ENCODE peak calls at places on chromosome 14, in ten cellular contexts. One of them, this sample, is unnamed.

GRCh38 chr14:23056956-23057756 is at the start of gene CDH24:
- DNase-seq in stimulated activated naive CD8-positive, alpha-beta T cell treated with anti-CD3 and anti-CD28 coated beads, Interleukin-15, amount 100 ng/mL, for 72 hours: peak; percentile 80
- DNase-seq in neural progenitor cell: peak; percentile 94
- DNase-seq in activated CD8-positive, alpha-beta memory T cell treated with anti-CD3 and anti-CD28 coated beads for 1 hour: peak; percentile 54
- DNase-seq in stimulated activated CD4-positive, alpha-beta T cell treated with anti-CD3 and anti-CD28 coated beads, Interleukin-12 subunit alpha, Interleukin-12 subunit beta, amount 100 ng/mL, for 4 hours: peak; percentile 64
- DNase-seq in lung: peak; percentile 63
- DNase-seq in NCI-H510A treated with DMSO at 0.1 percent for 48 hours: no peak
- DNase-seq in HFFc6: peak; percentile 26
- DNase-seq in keratinocyte: no peak
- DNase-seq in T follicular helper cell: peak; percentile 59
- DNase-seq in this sample: no peak

GRCh38 chr14:105891631-105892452 is 365.5 kb downstream of the TMEM121 start:
- DNase-seq in keratinocyte: no peak
- DNase-seq in activated CD8-positive, alpha-beta memory T cell treated with anti-CD3 and anti-CD28 coated beads for 1 hour: no peak
- DNase-seq in T follicular helper cell: no peak
- DNase-seq in stimulated activated naive CD8-positive, alpha-beta T cell treated with anti-CD3 and anti-CD28 coated beads, Interleukin-15, amount 100 ng/mL, for 72 hours: no peak
- DNase-seq in neural progenitor cell: no peak
- DNase-seq in stimulated activated CD4-positive, alpha-beta T cell treated with anti-CD3 and anti-CD28 coated beads, Interleukin-12 subunit alpha, Interleukin-12 subunit beta, amount 100 ng/mL, for 4 hours: no peak
- DNase-seq in lung: no peak
- DNase-seq in NCI-H510A treated with DMSO at 0.1 percent for 48 hours: no peak
- DNase-seq in HFFc6: no peak
- DNase-seq in this sample: no peak

GRCh38 chr14:105665247-105665950 is 139.0 kb downstream of the TMEM121 start:
- DNase-seq in stimulated activated CD4-positive, alpha-beta T cell treated with anti-CD3 and anti-CD28 coated beads, Interleukin-12 subunit alpha, Interleukin-12 subunit beta, amount 100 ng/mL, for 4 hours: no peak
- DNase-seq in neural progenitor cell: no peak
- DNase-seq in HFFc6: no peak
- DNase-seq in NCI-H510A treated with DMSO at 0.1 percent for 48 hours: no peak
- DNase-seq in activated CD8-positive, alpha-beta memory T cell treated with anti-CD3 and anti-CD28 coated beads for 1 hour: no peak
- DNase-seq in stimulated activated naive CD8-positive, alpha-beta T cell treated with anti-CD3 and anti-CD28 coated beads, Interleukin-15, amount 100 ng/mL, for 72 hours: no peak
- DNase-seq in lung: no peak
- DNase-seq in keratinocyte: no peak
- DNase-seq in T follicular helper cell: no peak
- DNase-seq in this sample: no peak

GRCh38 chr14:55614304-55614703 is 34.3 kb downstream of the KTN1 start:
- DNase-seq in keratinocyte: no peak
- DNase-seq in NCI-H510A treated with DMSO at 0.1 percent for 48 hours: no peak
- DNase-seq in activated CD8-positive, alpha-beta memory T cell treated with anti-CD3 and anti-CD28 coated beads for 1 hour: no peak
- DNase-seq in neural progenitor cell: no peak
- DNase-seq in stimulated activated naive CD8-positive, alpha-beta T cell treated with anti-CD3 and anti-CD28 coated beads, Interleukin-15, amount 100 ng/mL, for 72 hours: no peak
- DNase-seq in lung: no peak
- DNase-seq in HFFc6: no peak
- DNase-seq in stimulated activated CD4-positive, alpha-beta T cell treated with anti-CD3 and anti-CD28 coated beads, Interleukin-12 subunit alpha, Interleukin-12 subunit beta, amount 100 ng/mL, for 4 hours: no peak
- DNase-seq in T follicular helper cell: no peak
- DNase-seq in this sample: no peak

GRCh38 chr14:54475911-54476310 is 12.9 kb downstream of the GMFB start:
- DNase-seq in stimulated activated CD4-positive, alpha-beta T cell treated with anti-CD3 and anti-CD28 coated beads, Interleukin-12 subunit alpha, Interleukin-12 subunit beta, amount 100 ng/mL, for 4 hours: no peak
- DNase-seq in keratinocyte: no peak
- DNase-seq in T follicular helper cell: no peak
- DNase-seq in activated CD8-positive, alpha-beta memory T cell treated with anti-CD3 and anti-CD28 coated beads for 1 hour: no peak
- DNase-seq in stimulated activated naive CD8-positive, alpha-beta T cell treated with anti-CD3 and anti-CD28 coated beads, Interleukin-15, amount 100 ng/mL, for 72 hours: no peak
- DNase-seq in lung: no peak
- DNase-seq in NCI-H510A treated with DMSO at 0.1 percent for 48 hours: no peak
- DNase-seq in HFFc6: no peak
- DNase-seq in neural progenitor cell: no peak
- DNase-seq in this sample: no peak

GRCh38 chr14:68365228-68365627 is 427.6 kb downstream of the ZFP36L1 start:
- DNase-seq in activated CD8-positive, alpha-beta memory T cell treated with anti-CD3 and anti-CD28 coated beads for 1 hour: no peak
- DNase-seq in neural progenitor cell: no peak
- DNase-seq in stimulated activated naive CD8-positive, alpha-beta T cell treated with anti-CD3 and anti-CD28 coated beads, Interleukin-15, amount 100 ng/mL, for 72 hours: no peak
- DNase-seq in lung: no peak
- DNase-seq in keratinocyte: peak; percentile 7
- DNase-seq in HFFc6: peak; percentile 42
- DNase-seq in T follicular helper cell: no peak
- DNase-seq in stimulated activated CD4-positive, alpha-beta T cell treated with anti-CD3 and anti-CD28 coated beads, Interleukin-12 subunit alpha, Interleukin-12 subunit beta, amount 100 ng/mL, for 4 hours: no peak
- DNase-seq in NCI-H510A treated with DMSO at 0.1 percent for 48 hours: no peak
- DNase-seq in this sample: no peak

GRCh38 chr14:79924583-79924982 is 286.7 kb downstream of the DIO2 start:
- DNase-seq in lung: no peak
- DNase-seq in activated CD8-positive, alpha-beta memory T cell treated with anti-CD3 and anti-CD28 coated beads for 1 hour: no peak
- DNase-seq in neural progenitor cell: no peak
- DNase-seq in keratinocyte: no peak
- DNase-seq in stimulated activated CD4-positive, alpha-beta T cell treated with anti-CD3 and anti-CD28 coated beads, Interleukin-12 subunit alpha, Interleukin-12 subunit beta, amount 100 ng/mL, for 4 hours: no peak
- DNase-seq in NCI-H510A treated with DMSO at 0.1 percent for 48 hours: no peak
- DNase-seq in HFFc6: no peak
- DNase-seq in stimulated activated naive CD8-positive, alpha-beta T cell treated with anti-CD3 and anti-CD28 coated beads, Interleukin-15, amount 100 ng/mL, for 72 hours: no peak
- DNase-seq in T follicular helper cell: no peak
- DNase-seq in this sample: no peak

GRCh38 chr14:51780006-51780692 is 80.3 kb upstream of the GNG2 start:
- DNase-seq in keratinocyte: no peak
- DNase-seq in T follicular helper cell: peak; percentile 60
- DNase-seq in NCI-H510A treated with DMSO at 0.1 percent for 48 hours: peak; percentile 67
- DNase-seq in neural progenitor cell: peak; percentile 81
- DNase-seq in stimulated activated naive CD8-positive, alpha-beta T cell treated with anti-CD3 and anti-CD28 coated beads, Interleukin-15, amount 100 ng/mL, for 72 hours: peak; percentile 69
- DNase-seq in activated CD8-positive, alpha-beta memory T cell treated with anti-CD3 and anti-CD28 coated beads for 1 hour: peak; percentile 54
- DNase-seq in lung: peak; percentile 67
- DNase-seq in stimulated activated CD4-positive, alpha-beta T cell treated with anti-CD3 and anti-CD28 coated beads, Interleukin-12 subunit alpha, Interleukin-12 subunit beta, amount 100 ng/mL, for 4 hours: peak; percentile 67
- DNase-seq in HFFc6: peak; percentile 51
- DNase-seq in this sample: no peak

GRCh38 chr14:34660796-34661195 is 30.8 kb upstream of the SNX6 start:
- DNase-seq in activated CD8-positive, alpha-beta memory T cell treated with anti-CD3 and anti-CD28 coated beads for 1 hour: no peak
- DNase-seq in NCI-H510A treated with DMSO at 0.1 percent for 48 hours: no peak
- DNase-seq in lung: no peak
- DNase-seq in stimulated activated CD4-positive, alpha-beta T cell treated with anti-CD3 and anti-CD28 coated beads, Interleukin-12 subunit alpha, Interleukin-12 subunit beta, amount 100 ng/mL, for 4 hours: no peak
- DNase-seq in keratinocyte: no peak
- DNase-seq in neural progenitor cell: no peak
- DNase-seq in stimulated activated naive CD8-positive, alpha-beta T cell treated with anti-CD3 and anti-CD28 coated beads, Interleukin-15, amount 100 ng/mL, for 72 hours: no peak
- DNase-seq in T follicular helper cell: no peak
- DNase-seq in HFFc6: no peak
- DNase-seq in this sample: no peak

GRCh38 chr14:76844223-76844622 is 18.0 kb downstream of the LRRC74A start:
- DNase-seq in NCI-H510A treated with DMSO at 0.1 percent for 48 hours: no peak
- DNase-seq in HFFc6: no peak
- DNase-seq in keratinocyte: no peak
- DNase-seq in stimulated activated CD4-positive, alpha-beta T cell treated with anti-CD3 and anti-CD28 coated beads, Interleukin-12 subunit alpha, Interleukin-12 subunit beta, amount 100 ng/mL, for 4 hours: peak; percentile 50
- DNase-seq in stimulated activated naive CD8-positive, alpha-beta T cell treated with anti-CD3 and anti-CD28 coated beads, Interleukin-15, amount 100 ng/mL, for 72 hours: peak; percentile 45
- DNase-seq in activated CD8-positive, alpha-beta memory T cell treated with anti-CD3 and anti-CD28 coated beads for 1 hour: peak; percentile 14
- DNase-seq in neural progenitor cell: peak; percentile 18
- DNase-seq in lung: peak; percentile 44
- DNase-seq in T follicular helper cell: peak; percentile 36
- DNase-seq in this sample: no peak

GRCh38 chr14:23521785-23522640 is 29.6 kb downstream of the ZFHX2 start:
- DNase-seq in T follicular helper cell: no peak
- DNase-seq in stimulated activated CD4-positive, alpha-beta T cell treated with anti-CD3 and anti-CD28 coated beads, Interleukin-12 subunit alpha, Interleukin-12 subunit beta, amount 100 ng/mL, for 4 hours: no peak
- DNase-seq in HFFc6: no peak
- DNase-seq in neural progenitor cell: no peak
- DNase-seq in keratinocyte: no peak
- DNase-seq in activated CD8-positive, alpha-beta memory T cell treated with anti-CD3 and anti-CD28 coated beads for 1 hour: no peak
- DNase-seq in lung: no peak
- DNase-seq in stimulated activated naive CD8-positive, alpha-beta T cell treated with anti-CD3 and anti-CD28 coated beads, Interleukin-15, amount 100 ng/mL, for 72 hours: no peak
- DNase-seq in NCI-H510A treated with DMSO at 0.1 percent for 48 hours: no peak
- DNase-seq in this sample: no peak

GRCh38 chr14:32166029-32166428 is 35.8 kb upstream of the RNU6-7 start:
- DNase-seq in HFFc6: no peak
- DNase-seq in NCI-H510A treated with DMSO at 0.1 percent for 48 hours: no peak
- DNase-seq in activated CD8-positive, alpha-beta memory T cell treated with anti-CD3 and anti-CD28 coated beads for 1 hour: no peak
- DNase-seq in lung: no peak
- DNase-seq in keratinocyte: no peak
- DNase-seq in neural progenitor cell: no peak
- DNase-seq in stimulated activated CD4-positive, alpha-beta T cell treated with anti-CD3 and anti-CD28 coated beads, Interleukin-12 subunit alpha, Interleukin-12 subunit beta, amount 100 ng/mL, for 4 hours: no peak
- DNase-seq in stimulated activated naive CD8-positive, alpha-beta T cell treated with anti-CD3 and anti-CD28 coated beads, Interleukin-15, amount 100 ng/mL, for 72 hours: no peak
- DNase-seq in T follicular helper cell: no peak
- DNase-seq in this sample: no peak

GRCh38 chr14:94213021-94213420 is 38.9 kb downstream of the PPP4R4 start:
- DNase-seq in keratinocyte: peak; percentile 69
- DNase-seq in neural progenitor cell: no peak
- DNase-seq in lung: no peak
- DNase-seq in activated CD8-positive, alpha-beta memory T cell treated with anti-CD3 and anti-CD28 coated beads for 1 hour: no peak
- DNase-seq in stimulated activated CD4-positive, alpha-beta T cell treated with anti-CD3 and anti-CD28 coated beads, Interleukin-12 subunit alpha, Interleukin-12 subunit beta, amount 100 ng/mL, for 4 hours: no peak
- DNase-seq in NCI-H510A treated with DMSO at 0.1 percent for 48 hours: no peak
- DNase-seq in T follicular helper cell: no peak
- DNase-seq in stimulated activated naive CD8-positive, alpha-beta T cell treated with anti-CD3 and anti-CD28 coated beads, Interleukin-15, amount 100 ng/mL, for 72 hours: no peak
- DNase-seq in HFFc6: no peak
- DNase-seq in this sample: no peak

GRCh38 chr14:75053396-75054289 is 2.4 kb upstream of the MLH3 start:
- DNase-seq in HFFc6: peak; percentile 55
- DNase-seq in activated CD8-positive, alpha-beta memory T cell treated with anti-CD3 and anti-CD28 coated beads for 1 hour: no peak
- DNase-seq in stimulated activated CD4-positive, alpha-beta T cell treated with anti-CD3 and anti-CD28 coated beads, Interleukin-12 subunit alpha, Interleukin-12 subunit beta, amount 100 ng/mL, for 4 hours: no peak
- DNase-seq in lung: no peak
- DNase-seq in NCI-H510A treated with DMSO at 0.1 percent for 48 hours: no peak
- DNase-seq in keratinocyte: no peak
- DNase-seq in T follicular helper cell: no peak
- DNase-seq in neural progenitor cell: no peak
- DNase-seq in stimulated activated naive CD8-positive, alpha-beta T cell treated with anti-CD3 and anti-CD28 coated beads, Interleukin-15, amount 100 ng/mL, for 72 hours: no peak
- DNase-seq in this sample: no peak

GRCh38 chr14:33674716-33675115 is 276.2 kb downstream of the EGLN3 start:
- DNase-seq in lung: no peak
- DNase-seq in HFFc6: no peak
- DNase-seq in neural progenitor cell: no peak
- DNase-seq in stimulated activated CD4-positive, alpha-beta T cell treated with anti-CD3 and anti-CD28 coated beads, Interleukin-12 subunit alpha, Interleukin-12 subunit beta, amount 100 ng/mL, for 4 hours: no peak
- DNase-seq in stimulated activated naive CD8-positive, alpha-beta T cell treated with anti-CD3 and anti-CD28 coated beads, Interleukin-15, amount 100 ng/mL, for 72 hours: no peak
- DNase-seq in keratinocyte: no peak
- DNase-seq in activated CD8-positive, alpha-beta memory T cell treated with anti-CD3 and anti-CD28 coated beads for 1 hour: no peak
- DNase-seq in T follicular helper cell: no peak
- DNase-seq in NCI-H510A treated with DMSO at 0.1 percent for 48 hours: no peak
- DNase-seq in this sample: no peak

GRCh38 chr14:76708771-76709170 is 52.5 kb upstream of the VASH1 start:
- DNase-seq in stimulated activated CD4-positive, alpha-beta T cell treated with anti-CD3 and anti-CD28 coated beads, Interleukin-12 subunit alpha, Interleukin-12 subunit beta, amount 100 ng/mL, for 4 hours: no peak
- DNase-seq in stimulated activated naive CD8-positive, alpha-beta T cell treated with anti-CD3 and anti-CD28 coated beads, Interleukin-15, amount 100 ng/mL, for 72 hours: no peak
- DNase-seq in keratinocyte: no peak
- DNase-seq in neural progenitor cell: no peak
- DNase-seq in NCI-H510A treated with DMSO at 0.1 percent for 48 hours: no peak
- DNase-seq in T follicular helper cell: no peak
- DNase-seq in HFFc6: no peak
- DNase-seq in lung: no peak
- DNase-seq in activated CD8-positive, alpha-beta memory T cell treated with anti-CD3 and anti-CD28 coated beads for 1 hour: no peak
- DNase-seq in this sample: no peak

GRCh38 chr14:104772707-104773504 is 20.0 kb downstream of the SIVA1 start:
- DNase-seq in activated CD8-positive, alpha-beta memory T cell treated with anti-CD3 and anti-CD28 coated beads for 1 hour: no peak
- DNase-seq in stimulated activated CD4-positive, alpha-beta T cell treated with anti-CD3 and anti-CD28 coated beads, Interleukin-12 subunit alpha, Interleukin-12 subunit beta, amount 100 ng/mL, for 4 hours: no peak
- DNase-seq in neural progenitor cell: no peak
- DNase-seq in keratinocyte: no peak
- DNase-seq in T follicular helper cell: no peak
- DNase-seq in lung: no peak
- DNase-seq in NCI-H510A treated with DMSO at 0.1 percent for 48 hours: no peak
- DNase-seq in HFFc6: no peak
- DNase-seq in stimulated activated naive CD8-positive, alpha-beta T cell treated with anti-CD3 and anti-CD28 coated beads, Interleukin-15, amount 100 ng/mL, for 72 hours: no peak
- DNase-seq in this sample: no peak

GRCh38 chr14:69137456-69138188 is 15.3 kb downstream of the DCAF5 start:
- DNase-seq in neural progenitor cell: no peak
- DNase-seq in activated CD8-positive, alpha-beta memory T cell treated with anti-CD3 and anti-CD28 coated beads for 1 hour: no peak
- DNase-seq in T follicular helper cell: no peak
- DNase-seq in stimulated activated naive CD8-positive, alpha-beta T cell treated with anti-CD3 and anti-CD28 coated beads, Interleukin-15, amount 100 ng/mL, for 72 hours: no peak
- DNase-seq in keratinocyte: no peak
- DNase-seq in lung: no peak
- DNase-seq in HFFc6: no peak
- DNase-seq in stimulated activated CD4-positive, alpha-beta T cell treated with anti-CD3 and anti-CD28 coated beads, Interleukin-12 subunit alpha, Interleukin-12 subunit beta, amount 100 ng/mL, for 4 hours: no peak
- DNase-seq in NCI-H510A treated with DMSO at 0.1 percent for 48 hours: no peak
- DNase-seq in this sample: no peak